ENCODE peak calls at places on chromosomes 4 and X, in seven cellular contexts. P is transverse colon, Z is testis, H is GM12864, J is bronchial epithelial cell, S is left lung, A is body of pancreas. F is an unnamed sample.

GRCh38 chrX:152821145-152821765 is 9.3 kb downstream of the CETN2 start:
- DNase-seq in Z (peak), H (no peak), J (peak), P (peak), A (peak), S (no peak), F (peak)

GRCh38 chr4:102761478-102761790 is 666 bp upstream of the MANBA start:
- DNase-seq in Z (peak), J (peak), P (peak), H (no peak), S (no peak), A (no peak), F (no peak)

GRCh38 chrX:9033989-9034388 is at the start of gene FAM9B:
- DNase-seq in P (no peak), S (no peak), A (no peak), H (no peak), J (no peak), Z (peak), F (no peak)

GRCh38 chr4:147851135-147851534 is 119.2 kb downstream of the ARHGAP10 start:
- DNase-seq in Z (no peak), P (no peak), H (no peak), S (no peak), J (no peak), A (no peak), F (no peak)

GRCh38 chr4:164956766-164957643 is 20.5 kb downstream of the TRIM61 start:
- DNase-seq in H (peak), A (peak), S (peak), J (peak), Z (peak), P (peak), F (peak)

GRCh38 chrX:132271330-132271729 is 52.1 kb upstream of the RAP2C start:
- DNase-seq in J (peak), S (no peak), A (no peak), Z (no peak), P (no peak), H (no peak), F (no peak)

GRCh38 chr4:169040559-169041261 is 30.7 kb upstream of the CBR4 start:
- DNase-seq in A (no peak), H (no peak), Z (no peak), S (no peak), J (no peak), P (peak), F (no peak)

GRCh38 chr4:20086067-20086466 is 165.6 kb upstream of the SLIT2 start:
- DNase-seq in Z (no peak), H (no peak), A (no peak), P (no peak), J (no peak), S (no peak), F (no peak)

GRCh38 chrX:71253253-71254091 is 468 bp downstream of the ZMYM3 start:
- DNase-seq in S (no peak), A (peak), J (no peak), H (no peak), P (peak), Z (peak), F (peak)

GRCh38 chrX:11239230-11239629 is 54.0 kb upstream of the AMELX start:
- DNase-seq in P (no peak), Z (no peak), H (peak), A (no peak), S (no peak), J (peak), F (peak)

GRCh38 chr4:182133033-182133432 is 110.2 kb upstream of the TENM3 start:
- DNase-seq in A (no peak), S (no peak), J (no peak), P (no peak), H (no peak), Z (no peak), F (no peak)

GRCh38 chr4:89140168-89140759 is 28.9 kb downstream of the TIGD2 start:
- DNase-seq in P (no peak), A (no peak), Z (no peak), J (no peak), H (no peak), S (no peak), F (no peak)

GRCh38 chr4:140300271-140300970 is 73.0 kb upstream of the SCOC start:
- DNase-seq in H (no peak), Z (peak), S (no peak), A (no peak), P (no peak), J (peak), F (no peak)

GRCh38 chr4:57191523-57192034 is 81.4 kb upstream of the IGFBP7 start:
- DNase-seq in S (no peak), J (no peak), H (no peak), P (peak), Z (no peak), A (peak), F (no peak)

GRCh38 chr4:168840988-168841681 is 168.9 kb downstream of the CBR4 start:
- DNase-seq in J (no peak), A (no peak), Z (peak), H (no peak), S (no peak), P (no peak), F (no peak)

GRCh38 chr4:31411606-31412005 is 691.4 kb downstream of the PCDH7 start:
- DNase-seq in H (no peak), A (no peak), P (no peak), J (no peak), S (no peak), Z (no peak), F (no peak)

GRCh38 chr4:163284304-163284703 is 48.1 kb downstream of the NPY1R start:
- DNase-seq in P (no peak), S (no peak), A (no peak), J (no peak), Z (no peak), H (no peak), F (no peak)

GRCh38 chrX:48025561-48025960 is 18.8 kb downstream of the SPACA5 start:
- DNase-seq in P (peak), Z (peak), S (no peak), J (peak), H (no peak), A (peak), F (peak)

GRCh38 chrX:86579777-86580176 is 431.5 kb downstream of the DACH2 start:
- DNase-seq in Z (no peak), S (no peak), P (no peak), J (no peak), H (no peak), A (no peak), F (no peak)

GRCh38 chr4:5460106-5460801 is 248.1 kb downstream of the EVC2 start:
- DNase-seq in P (no peak), Z (no peak), H (no peak), S (no peak), A (peak), J (no peak), F (peak)

GRCh38 chr4:103934178-103934789 is 214.5 kb upstream of the TACR3 start:
- DNase-seq in Z (peak), J (peak), A (no peak), P (no peak), S (no peak), H (peak), F (peak)

GRCh38 chrX:56784666-56785065 is 55.6 kb downstream of the NBDY start:
- DNase-seq in Z (no peak), H (no peak), A (no peak), S (no peak), J (no peak), P (no peak), F (no peak)

DNA sequence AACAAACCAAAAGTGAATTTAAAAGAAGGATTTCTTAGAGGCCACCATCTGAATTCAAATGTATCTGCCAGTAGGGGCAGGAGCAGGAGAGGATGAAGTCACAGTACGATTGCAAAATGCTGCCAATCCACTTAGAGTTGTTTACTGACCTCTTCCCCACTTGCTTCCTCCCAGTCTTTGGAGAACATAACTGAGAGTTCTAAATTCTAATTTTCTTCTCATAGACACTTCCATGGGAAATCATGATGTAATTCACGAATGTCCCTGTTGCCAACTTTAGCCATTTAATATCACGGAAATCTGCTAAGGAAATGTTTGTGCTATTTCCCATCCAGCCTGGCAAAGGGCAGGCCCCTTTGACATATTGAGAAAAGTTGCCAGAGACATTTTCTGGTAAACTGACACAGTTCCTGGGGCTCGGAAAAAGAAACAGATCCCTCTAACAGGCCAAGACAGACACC is 33.6 kb upstream of the NOCT start:
- DNase-seq in P (peak), A (no peak), H (no peak), J (peak), S (no peak), Z (peak), F (no peak)
- TF ChIP-seq CTCF in P (no peak), A (no peak), H (no peak), J (peak), S (peak), Z (no peak), F (no peak)

GRCh38 chrX:78124304-78124703 is 15.1 kb downstream of the TAF9B start:
- DNase-seq in P (no peak), A (no peak), J (no peak), Z (no peak), S (no peak), H (no peak), F (no peak)
- TF ChIP-seq CTCF in P (no peak), A (no peak), J (no peak), Z (no peak), S (no peak), H (peak), F (no peak)

GRCh38 chr4:185068837-185069236 is 50.5 kb downstream of the HELT start:
- DNase-seq in A (no peak), Z (no peak), S (no peak), P (no peak), J (no peak), H (no peak), F (no peak)
- TF ChIP-seq CTCF in A (no peak), Z (no peak), S (no peak), P (no peak), J (no peak), H (no peak), F (no peak)

GRCh38 chrX:68807818-68808217 is 21.0 kb upstream of the EFNB1 start:
- DNase-seq in A (peak), P (no peak), J (peak), H (no peak), S (no peak), Z (peak), F (no peak)

DNA sequence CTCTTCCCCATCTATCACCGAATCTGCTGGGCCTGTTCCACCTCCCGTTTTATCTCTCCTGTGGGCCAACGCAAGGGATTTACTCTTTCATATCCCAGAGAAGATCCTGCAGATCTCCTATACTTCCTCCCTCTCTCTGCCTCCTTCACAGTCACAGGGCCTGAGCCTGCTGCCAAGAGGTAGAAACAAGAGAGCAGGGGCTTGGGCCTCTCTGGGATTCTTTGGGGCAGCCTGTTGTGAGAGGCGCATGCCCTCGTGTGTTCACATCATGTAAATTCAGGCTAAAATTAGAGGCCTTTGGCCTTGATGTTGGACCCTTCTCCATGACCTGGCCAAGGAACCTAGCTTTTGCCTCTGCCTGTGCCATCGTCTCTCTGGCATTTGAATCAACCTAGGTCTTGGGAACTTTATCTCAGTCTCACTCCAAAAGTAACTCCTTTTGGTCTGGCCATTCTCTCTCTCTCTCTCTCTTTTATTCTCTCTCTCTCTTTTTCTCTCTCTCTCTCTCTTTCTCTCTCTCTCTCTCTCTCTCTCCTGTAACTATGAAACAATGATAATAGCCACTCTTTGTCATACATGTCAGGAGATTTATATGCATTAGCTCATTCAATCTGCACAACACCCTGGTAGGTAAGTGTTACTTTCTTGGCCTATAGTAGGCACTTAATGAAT is 20.0 kb upstream of the EFNB1 start:
- DNase-seq in S (no peak), A (no peak), J (no peak), H (no peak), Z (peak), P (no peak), F (no peak)
- TF ChIP-seq CTCF in S (no peak), A (peak), J (peak), H (peak), Z (peak), P (no peak), F (no peak)

GRCh38 chr4:61921890-61922289 is 721.8 kb downstream of the ADGRL3 start:
- DNase-seq in P (no peak), S (no peak), J (no peak), A (no peak), H (no peak), Z (no peak), F (no peak)

GRCh38 chr4:61922766-61923165 is 722.6 kb downstream of the ADGRL3 start:
- DNase-seq in Z (no peak), P (no peak), J (peak), A (no peak), H (no peak), S (no peak), F (no peak)

GRCh38 chr4:61918507-61919462 is 718.7 kb downstream of the ADGRL3 start:
- DNase-seq in P (no peak), J (no peak), Z (no peak), H (no peak), S (no peak), A (no peak), F (no peak)

GRCh38 chr4:61923179-61923578 is 723.1 kb downstream of the ADGRL3 start:
- DNase-seq in P (no peak), A (no peak), Z (no peak), H (no peak), S (no peak), J (peak), F (no peak)

GRCh38 chr4:61924131-61924530 is 724.0 kb downstream of the ADGRL3 start:
- DNase-seq in H (no peak), Z (no peak), S (no peak), A (no peak), P (no peak), J (no peak), F (no peak)
- TF ChIP-seq CTCF in H (no peak), Z (no peak), S (no peak), A (no peak), P (peak), J (no peak), F (no peak)

DNA sequence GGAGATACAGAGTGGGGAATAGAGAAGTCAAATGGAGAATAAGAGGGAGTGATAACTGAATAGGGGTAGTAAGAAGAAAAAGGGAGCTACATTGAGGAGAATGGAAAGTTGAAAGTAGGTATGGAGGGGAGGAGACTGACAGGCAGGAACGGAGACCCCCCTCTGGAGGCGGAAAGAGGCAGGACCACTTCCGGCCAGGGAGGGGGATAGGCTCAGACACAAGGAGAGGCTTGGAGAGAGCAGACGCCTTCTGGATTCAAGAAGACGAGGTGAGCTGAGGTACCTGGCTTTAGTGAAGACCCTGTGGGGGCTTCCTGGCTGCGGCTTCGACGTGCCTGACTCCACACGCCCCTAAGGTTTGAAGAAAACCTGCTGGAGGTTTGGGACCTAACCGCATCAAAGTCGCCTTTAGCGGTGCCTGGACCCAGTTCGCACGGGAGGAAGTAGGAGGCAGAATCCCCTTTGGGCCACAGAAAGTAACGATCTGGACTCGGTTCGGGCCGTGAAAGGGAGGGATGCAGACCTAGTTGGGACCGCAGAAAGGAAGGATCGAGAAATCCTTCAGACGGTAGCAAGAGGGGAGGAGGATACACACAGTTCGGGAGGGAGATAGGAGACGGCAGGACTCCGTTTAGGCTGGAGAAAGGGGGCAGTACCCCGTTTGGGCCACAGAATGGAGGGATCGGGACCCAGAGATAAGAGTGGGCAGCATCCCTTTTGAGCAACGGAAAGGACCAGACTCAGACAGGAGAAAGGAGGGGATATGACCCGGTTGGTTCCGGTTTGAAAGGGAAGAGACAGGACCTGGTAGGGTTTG is at the start of gene TRO:
- DNase-seq in H (no peak), P (no peak), Z (peak), A (no peak), J (no peak), S (no peak), F (no peak)
- TF ChIP-seq CTCF in H (peak), P (no peak), Z (no peak), A (no peak), J (no peak), S (no peak), F (no peak)

GRCh38 chr4:81442479-81443085 is 29.1 kb downstream of the RASGEF1B start:
- DNase-seq in P (no peak), A (no peak), H (no peak), J (no peak), S (no peak), Z (no peak), F (no peak)
- TF ChIP-seq CTCF in P (no peak), A (no peak), H (no peak), J (no peak), S (no peak), Z (no peak), F (no peak)

GRCh38 chr4:146507607-146508006 is 14.1 kb downstream of the SLC10A7 start:
- DNase-seq in H (no peak), S (no peak), A (no peak), P (no peak), Z (no peak), J (peak), F (no peak)
- TF ChIP-seq CTCF in H (no peak), S (no peak), A (no peak), P (no peak), Z (no peak), J (no peak), F (no peak)